ENCODE peak calls at places on chromosome 20, in four cellular contexts. P is HFFc6; X is suprapubic skin; H is stimulated activated CD8-positive, alpha-beta memory T cell treated with anti-CD3 and anti-CD28 coated beads, Interleukin-4, amount 100 ng/mL, for 24 hours. K is an unnamed sample.

GRCh38 chr20:17646901-17647301 is 35.1 kb downstream of the RRBP1 start:
- DNase-seq in P (no peak), X (peak), H (no peak), K (no peak)

GRCh38 chr20:35978041-35978513 is 9.7 kb downstream of the CNBD2 start:
- DNase-seq in P (no peak), X (no peak), H (no peak), K (no peak)

GRCh38 chr20:45014671-45015415 is 48.5 kb downstream of the STK4 start:
- DNase-seq in P (peak), X (no peak), H (no peak), K (no peak)

GRCh38 chr20:62436692-62437091 is 9.4 kb upstream of the RBBP8NL start:
- DNase-seq in P (no peak), X (no peak), H (no peak), K (no peak)

GRCh38 chr20:53706511-53707031 is 112.9 kb upstream of the ZNF217 start:
- DNase-seq in P (no peak), X (no peak), H (no peak), K (no peak)

GRCh38 chr20:53077373-53078205 is 105.4 kb downstream of the TSHZ2 start:
- DNase-seq in P (no peak), X (no peak), H (no peak), K (no peak)

GRCh38 chr20:8853805-8854338 is 215.0 kb upstream of the PLCB4 start:
- DNase-seq in P (peak), X (no peak), H (no peak), K (peak)

GRCh38 chr20:2386516-2387179 is 5.9 kb downstream of the TGM6 start:
- DNase-seq in P (peak), X (no peak), H (no peak), K (no peak)

GRCh38 chr20:46964299-46965123 is 69.9 kb downstream of the EYA2 start:
- DNase-seq in P (no peak), X (no peak), H (no peak), K (no peak)

GRCh38 chr20:16013631-16014030 is 559.6 kb downstream of the KIF16B start:
- DNase-seq in P (no peak), X (no peak), H (no peak), K (no peak)

GRCh38 chr20:49286689-49287551 is 9.1 kb upstream of the ZNFX1 start:
- DNase-seq in P (peak), X (no peak), H (no peak), K (no peak)

GRCh38 chr20:40930561-40930960 is 98.1 kb upstream of the TOP1 start:
- DNase-seq in P (no peak), X (no peak), H (no peak), K (no peak)